ENCODE peak calls at places on chromosomes 11 and 22, in ten cellular contexts. P is GF-D8, U is AML-193, D is midbrain, K is sciatic nerve, M is body of pancreas, E is posterior vena cava, L is Calu3, Y is HCEC 1CT, W is KG1. C is an unnamed sample.

GRCh38 chr11:2526808-2527381 is 82.1 kb downstream of the KCNQ1 start:
- DNase-seq in P (no peak), U (no peak), D (peak; percentile 4), K (peak; percentile 68), M (peak; percentile 29), E (peak; percentile 84), L (peak; percentile 58), Y (no peak), W (no peak), C (no peak)

GRCh38 chr11:66123902-66124301 is 53.8 kb downstream of the PACS1 start:
- DNase-seq in P (no peak), U (no peak), D (no peak), K (no peak), M (peak; percentile 56), E (no peak), L (no peak), Y (no peak), W (no peak), C (no peak)

GRCh38 chr22:43526117-43526655 is 114.4 kb downstream of the MPPED1 start:
- DNase-seq in P (no peak), U (no peak), D (no peak), K (peak; percentile 32), M (no peak), E (no peak), L (no peak), Y (no peak), W (no peak), C (no peak)

GRCh38 chr22:42719133-42719532 is 1.5 kb downstream of the A4GALT start:
- DNase-seq in P (no peak), U (no peak), D (no peak), K (no peak), M (no peak), E (no peak), L (no peak), Y (no peak), W (no peak), C (peak; percentile 19)

GRCh38 chr11:73204711-73205121 is 13.4 kb upstream of the P2RY2 start:
- DNase-seq in P (peak; percentile 95), U (peak; percentile 97), D (peak; percentile 9), K (peak; percentile 62), M (no peak), E (no peak), L (no peak), Y (no peak), W (peak; percentile 75), C (no peak)

GRCh38 chr11:127106938-127107337 is 106.4 kb upstream of the KIRREL3 start:
- DNase-seq in P (no peak), U (no peak), D (no peak), K (no peak), M (no peak), E (no peak), L (no peak), Y (no peak), W (no peak), C (no peak)

GRCh38 chr11:34754171-34754823 is 133.4 kb downstream of the EHF start:
- DNase-seq in P (no peak), U (no peak), D (no peak), K (no peak), M (no peak), E (no peak), L (no peak), Y (no peak), W (no peak), C (no peak)

GRCh38 chr11:87039371-87039770 is 1.6 kb downstream of the TMEM135 start:
- DNase-seq in P (no peak), U (no peak), D (no peak), K (no peak), M (no peak), E (no peak), L (no peak), Y (no peak), W (no peak), C (no peak)

GRCh38 chr11:86688398-86689179 is 16.2 kb upstream of the ME3 start:
- DNase-seq in P (no peak), U (no peak), D (no peak), K (no peak), M (no peak), E (no peak), L (no peak), Y (peak; percentile 90), W (peak; percentile 34), C (peak; percentile 90)

GRCh38 chr22:25453557-25453956 is 110.9 kb upstream of the GRK3 start:
- DNase-seq in P (no peak), U (no peak), D (no peak), K (no peak), M (no peak), E (no peak), L (no peak), Y (no peak), W (no peak), C (no peak)

GRCh38 chr11:57313788-57314135 is 11.0 kb downstream of the TNKS1BP1 start:
- DNase-seq in P (no peak), U (no peak), D (no peak), K (no peak), M (peak; percentile 7), E (peak; percentile 45), L (no peak), Y (no peak), W (no peak), C (no peak)

GRCh38 chr11:72985645-72986044 is 156.5 kb downstream of the FCHSD2 start:
- DNase-seq in P (no peak), U (no peak), D (no peak), K (no peak), M (peak; percentile 32), E (no peak), L (no peak), Y (no peak), W (no peak), C (no peak)

GRCh38 chr11:16744128-16744725 is 5.8 kb downstream of the C11orf58 start:
- DNase-seq in P (no peak), U (no peak), D (no peak), K (no peak), M (no peak), E (no peak), L (no peak), Y (no peak), W (no peak), C (no peak)

GRCh38 chr22:20145206-20145831 is 5.5 kb downstream of the CCDC188 start:
- DNase-seq in P (no peak), U (no peak), D (no peak), K (no peak), M (no peak), E (no peak), L (no peak), Y (no peak), W (no peak), C (no peak)

GRCh38 chr11:72378704-72379383 is 55.5 kb downstream of the CLPB start:
- DNase-seq in P (no peak), U (no peak), D (peak; percentile 65), K (peak; percentile 70), M (no peak), E (peak; percentile 87), L (no peak), Y (no peak), W (no peak), C (no peak)

GRCh38 chr11:76670475-76671235 is at the start of gene LRRC32:
- DNase-seq in P (no peak), U (no peak), D (no peak), K (peak; percentile 81), M (peak; percentile 30), E (peak; percentile 93), L (peak; percentile 24), Y (no peak), W (peak; percentile 76), C (no peak)

GRCh38 chr11:97622795-97623194 is 1233.0 kb downstream of the JRKL start:
- DNase-seq in P (no peak), U (no peak), D (no peak), K (no peak), M (no peak), E (no peak), L (no peak), Y (no peak), W (no peak), C (no peak)

GRCh38 chr11:70913715-70914231 is 338.6 kb downstream of the SHANK2 start:
- DNase-seq in P (no peak), U (no peak), D (no peak), K (no peak), M (no peak), E (no peak), L (peak; percentile 37), Y (no peak), W (no peak), C (no peak)

GRCh38 chr11:10414659-10415058 is 40.4 kb upstream of the AMPD3 start:
- DNase-seq in P (peak; percentile 82), U (peak; percentile 92), D (peak; percentile 16), K (no peak), M (no peak), E (peak; percentile 91), L (no peak), Y (no peak), W (peak; percentile 74), C (no peak)

GRCh38 chr11:66268953-66269906 is 791 bp downstream of the RAB1B start:
- DNase-seq in P (peak; percentile 8), U (peak; percentile 50), D (no peak), K (no peak), M (peak; percentile 33), E (no peak), L (peak; percentile 40), Y (peak; percentile 23), W (no peak), C (peak; percentile 72)

GRCh38 chr11:88815505-88815904 is 250.3 kb downstream of the GRM5 start:
- DNase-seq in P (no peak), U (no peak), D (no peak), K (no peak), M (no peak), E (no peak), L (no peak), Y (no peak), W (no peak), C (no peak)

GRCh38 chr11:2415171-2415570 is 14.6 kb downstream of the TSSC4 start:
- DNase-seq in P (no peak), U (no peak), D (no peak), K (no peak), M (no peak), E (no peak), L (no peak), Y (no peak), W (no peak), C (no peak)

GRCh38 chr22:38235240-38235850 is 33.6 kb downstream of the MAFF start:
- DNase-seq in P (no peak), U (no peak), D (no peak), K (no peak), M (no peak), E (no peak), L (no peak), Y (no peak), W (no peak), C (no peak)

GRCh38 chr11:85589373-85589772 is 37.8 kb downstream of the DLG2 start:
- DNase-seq in P (no peak), U (no peak), D (no peak), K (no peak), M (no peak), E (no peak), L (no peak), Y (no peak), W (no peak), C (no peak)

GRCh38 chr22:37052386-37053309 is 1.1 kb downstream of the KCTD17 start:
- DNase-seq in P (no peak), U (no peak), D (no peak), K (no peak), M (no peak), E (peak; percentile 83), L (no peak), Y (no peak), W (no peak), C (no peak)

GRCh38 chr11:20161923-20162322 is 1.6 kb upstream of the DBX1 start:
- DNase-seq in P (no peak), U (no peak), D (no peak), K (no peak), M (no peak), E (no peak), L (no peak), Y (no peak), W (no peak), C (no peak)

GRCh38 chr11:2537896-2538855 is 93.4 kb downstream of the KCNQ1 start:
- DNase-seq in P (no peak), U (no peak), D (no peak), K (no peak), M (peak; percentile 7), E (peak; percentile 62), L (no peak), Y (no peak), W (no peak), C (no peak)

GRCh38 chr22:20010307-20011122 is 6.1 kb downstream of the ARVCF start:
- DNase-seq in P (no peak), U (no peak), D (no peak), K (no peak), M (no peak), E (peak; percentile 73), L (no peak), Y (no peak), W (no peak), C (no peak)

C was measured in EL.